ENCODE peak calls at places on chromosomes 2 and 18, in six cellular contexts. R is stomach, C is heart left ventricle, S is upper lobe of right lung, Q is hepatocyte, M is heart right ventricle. O is an unnamed sample.

GRCh38 chr2:150586858-150587257 is 99.4 kb upstream of the RND3 start:
- DNase-seq in R (no peak), C (no peak), S (no peak), Q (no peak), M (no peak), O (no peak)

GRCh38 chr18:77403969-77404535 is 154.4 kb downstream of the GALR1 start:
- DNase-seq in R (no peak), C (no peak), S (no peak), Q (no peak), M (no peak), O (no peak)

GRCh38 chr2:85347554-85347953 is 6.8 kb downstream of the RETSAT start:
- DNase-seq in R (no peak), C (no peak), S (no peak), Q (no peak), M (no peak), O (no peak)

GRCh38 chr2:239947361-239948045 is 77.6 kb downstream of the NDUFA10 start:
- DNase-seq in R (peak; percentile 21), C (peak; percentile 14), S (peak; percentile 48), Q (no peak), M (no peak), O (peak; percentile 43)

GRCh38 chr2:176710657-176711197 is 441.5 kb downstream of the MTX2 start:
- DNase-seq in R (no peak), C (no peak), S (no peak), Q (no peak), M (no peak), O (no peak)

GRCh38 chr2:85924522-85924921 is 35.7 kb upstream of the ST3GAL5 start:
- DNase-seq in R (no peak), C (peak; percentile 26), S (no peak), Q (peak; percentile 55), M (peak; percentile 51), O (no peak)

GRCh38 chr2:196336715-196337617 is 165.6 kb upstream of the STK17B start:
- DNase-seq in R (no peak), C (no peak), S (no peak), Q (peak; percentile 53), M (no peak), O (no peak)

GRCh38 chr2:47815764-47816163 is 32.8 kb downstream of the MSH6 start:
- DNase-seq in R (no peak), C (no peak), S (no peak), Q (no peak), M (no peak), O (no peak)

GRCh38 chr18:48805826-48806535 is 144.8 kb downstream of the SMAD7 start:
- DNase-seq in R (peak; percentile 7), C (peak; percentile 16), S (peak; percentile 6), Q (no peak), M (no peak), O (peak; percentile 4)

GRCh38 chr2:168157926-168158325 is 89.5 kb downstream of the STK39 start:
- DNase-seq in R (no peak), C (no peak), S (no peak), Q (no peak), M (no peak), O (no peak)

GRCh38 chr18:10160251-10160650 is 246.4 kb downstream of the VAPA start:
- DNase-seq in R (no peak), C (no peak), S (no peak), Q (no peak), M (no peak), O (no peak)

GRCh38 chr2:75100011-75100680 is 99.2 kb downstream of the TACR1 start:
- DNase-seq in R (no peak), C (no peak), S (no peak), Q (peak; percentile 32), M (no peak), O (no peak)

GRCh38 chr18:80070825-80071224 is 36.6 kb downstream of the RBFA start:
- DNase-seq in R (no peak), C (no peak), S (no peak), Q (no peak), M (no peak), O (no peak)

GRCh38 chr18:2302628-2303516 is 268.4 kb downstream of the METTL4 start:
- DNase-seq in R (no peak), C (no peak), S (no peak), Q (no peak), M (no peak), O (no peak)

GRCh38 chr2:234823196-234823876 is 128.5 kb upstream of the SH3BP4 start:
- DNase-seq in R (no peak), C (no peak), S (no peak), Q (no peak), M (peak; percentile 12), O (no peak)

GRCh38 chr2:16621348-16621747 is 44.3 kb downstream of the CYRIA start:
- DNase-seq in R (no peak), C (no peak), S (no peak), Q (no peak), M (no peak), O (no peak)

DNA sequence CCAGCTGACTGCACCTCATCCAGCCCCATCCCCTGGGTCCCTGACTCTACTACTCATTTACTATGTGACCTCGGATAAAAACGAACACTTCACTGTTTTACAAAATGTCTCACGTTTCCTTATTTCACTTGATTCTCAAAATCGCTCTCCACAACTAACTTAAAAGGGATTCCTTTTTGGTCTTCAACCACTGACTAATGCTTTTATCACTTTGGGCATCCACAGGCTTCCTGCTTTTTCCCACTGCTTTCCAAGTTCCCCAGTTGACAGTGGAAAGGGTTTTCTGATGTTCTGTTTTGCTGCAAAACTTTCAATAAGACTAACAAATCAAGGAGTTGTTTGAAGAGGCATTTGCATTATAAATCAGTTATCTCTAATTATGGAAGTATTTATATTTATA is 24.1 kb downstream of the EIF2AK3 start:
- DNase-seq in R (no peak), C (no peak), S (no peak), Q (no peak), M (no peak), O (no peak)
- H3K27ac ChIP-seq in R (no peak overlapping the region), C (no peak overlapping the region), S (no peak overlapping the region), Q (no peak overlapping the region), M (peak overlapping the region; percentile 11), O (no peak overlapping the region)

GRCh38 chr2:111120253-111121027 is at the start of gene BCL2L11:
- DNase-seq in R (peak; percentile 96), C (peak; percentile 94), S (peak; percentile 96), Q (peak; percentile 97), M (peak; percentile 90), O (peak; percentile 98)

GRCh38 chr2:111122631-111123421 is 2.1 kb downstream of the BCL2L11 start:
- DNase-seq in R (peak; percentile 89), C (peak; percentile 89), S (peak; percentile 88), Q (peak; percentile 87), M (peak; percentile 88), O (peak; percentile 84)

GRCh38 chr2:111121873-111122630 is 1.3 kb downstream of the BCL2L11 start:
- DNase-seq in R (peak; percentile 91), C (peak; percentile 90), S (peak; percentile 95), Q (peak; percentile 96), M (peak; percentile 86), O (peak; percentile 94)

GRCh38 chr2:111119847-111120252 is 864 bp upstream of the BCL2L11 start:
- DNase-seq in R (no peak), C (no peak), S (no peak), Q (peak; percentile 23), M (no peak), O (peak; percentile 11)

GRCh38 chr2:111121028-111121872 is 536 bp downstream of the BCL2L11 start:
- DNase-seq in R (peak; percentile 58), C (peak; percentile 37), S (peak; percentile 81), Q (peak; percentile 67), M (peak; percentile 38), O (peak; percentile 87)
- H3K27me3 ChIP-seq in R (peaks cover 31% of the 10 kb centered on the region), C (peaks cover 26% of the 10 kb centered on the region), S (peaks cover 4% of the 10 kb centered on the region), Q (peaks cover 21% of the 10 kb centered on the region), M (peaks cover 21% of the 10 kb centered on the region), O (no peaks in the 10 kb centered on the region)

GRCh38 chr2:30257266-30258214 is 26.2 kb downstream of the LBH start:
- DNase-seq in R (no peak), C (no peak), S (no peak), Q (no peak), M (no peak), O (peak; percentile 41)
- H3K27ac ChIP-seq in R (no peak overlapping the region), C (no peak overlapping the region), S (no peak overlapping the region), Q (no peak overlapping the region), M (no peak overlapping the region), O (peak overlapping the region; percentile 63)

DNA sequence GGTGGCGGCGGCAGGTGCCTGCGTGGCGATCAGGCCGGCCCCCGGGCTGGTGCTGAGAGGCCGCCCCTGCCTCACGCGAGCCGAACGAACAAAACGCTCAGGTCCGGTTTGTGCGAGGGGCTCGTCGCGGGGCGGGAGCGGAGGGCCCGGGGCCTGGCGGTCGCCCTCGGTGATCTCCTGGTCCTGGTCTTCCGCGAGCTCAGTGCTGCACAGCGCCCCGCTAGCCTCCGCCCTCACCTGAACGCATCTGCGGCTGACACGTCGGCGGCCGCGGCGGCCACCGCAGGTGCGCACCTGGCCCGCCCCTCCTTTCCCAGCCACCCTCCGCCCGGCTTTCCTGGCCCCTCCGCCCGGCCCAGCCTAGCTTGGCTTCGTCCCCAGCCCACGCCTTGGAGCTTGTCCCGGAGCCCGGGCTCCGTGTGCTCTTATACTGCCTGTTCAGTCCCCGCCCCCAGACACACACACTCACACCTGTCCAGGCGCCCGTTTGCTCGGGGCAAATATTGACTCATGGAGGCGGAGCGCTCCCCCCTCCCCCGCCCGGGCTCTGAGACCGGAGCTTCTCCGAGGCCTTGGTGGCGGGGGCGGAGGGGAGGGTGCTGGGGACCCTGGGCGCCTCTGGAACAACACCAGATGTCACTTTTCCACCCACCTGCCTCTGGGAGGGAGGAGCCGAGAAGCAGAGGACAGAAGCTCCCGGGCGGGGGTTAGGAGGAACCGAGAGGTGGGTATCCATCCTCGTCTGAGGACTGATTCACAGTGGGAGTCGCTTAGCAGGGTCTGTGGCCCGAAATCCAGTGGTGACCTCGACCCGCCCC is 8.6 kb upstream of the CRYBA2 start:
- DNase-seq in R (peak; percentile 95), C (no peak), S (peak; percentile 94), Q (peak; percentile 95), M (no peak), O (peak; percentile 99)
- H3K27me3 ChIP-seq in R (peaks cover 54% of the 10 kb centered on the region), C (peaks cover 85% of the 10 kb centered on the region), S (peaks cover 76% of the 10 kb centered on the region), Q (peaks cover 79% of the 10 kb centered on the region), M (peaks cover 93% of the 10 kb centered on the region), O (no peaks in the 10 kb centered on the region)

DNA sequence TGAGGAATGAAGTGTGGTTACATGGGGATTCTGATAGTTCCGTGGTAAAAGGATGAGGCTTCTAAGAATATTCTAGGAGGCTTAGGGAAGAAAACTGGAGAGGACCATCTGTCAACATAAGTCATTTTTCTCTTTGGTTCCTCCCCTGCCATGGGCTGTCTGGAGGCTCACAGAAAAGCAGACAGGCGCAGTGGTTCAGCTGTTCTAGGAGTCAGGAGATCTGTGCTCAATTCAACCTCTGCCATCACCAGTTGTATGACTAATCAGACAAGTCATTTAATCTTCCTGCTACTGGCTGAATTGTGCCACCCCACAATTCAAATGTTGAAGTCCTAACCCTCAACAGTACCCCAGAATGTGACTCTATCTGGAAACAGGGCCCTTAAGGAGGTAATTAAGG is 36.4 kb downstream of the ADAM17 start:
- DNase-seq in R (no peak), C (no peak), S (no peak), Q (no peak), M (no peak), O (no peak)
- H3K27ac ChIP-seq in R (no peak overlapping the region), C (no peak overlapping the region), S (no peak overlapping the region), Q (no peak overlapping the region), M (no peak overlapping the region), O (no peak overlapping the region)

O was measured in pancreas.